ENCODE peak calls at places on chromosomes 2 and 18, in four cellular contexts. B is pancreas, Y is NCI-H460, J is activated T-helper 1 cell treated with Interleukin-2 at 50 U/mL for 16 hours. H is an unnamed sample.

GRCh38 chr2:168152902-168153301 is 94.5 kb downstream of the STK39 start:
- DNase-seq in J (no peak), B (no peak), Y (no peak), H (no peak)

GRCh38 chr2:86054539-86055082 is 51.1 kb downstream of the POLR1A start:
- DNase-seq in Y (no peak), B (peak; percentile 47), J (no peak), H (no peak)

GRCh38 chr2:105756435-105756834 is 11.7 kb downstream of the NCK2 start:
- DNase-seq in Y (no peak), B (no peak), J (no peak), H (no peak)

GRCh38 chr18:8797206-8797605 is 91.8 kb downstream of the MTCL1 start:
- DNase-seq in J (no peak), Y (no peak), B (no peak), H (no peak)

GRCh38 chr2:155021591-155021990 is 323.1 kb downstream of the KCNJ3 start:
- DNase-seq in J (no peak), Y (no peak), B (no peak), H (no peak)

GRCh38 chr2:226985227-226985946 is 149.5 kb downstream of the RHBDD1 start:
- DNase-seq in J (no peak), Y (peak; percentile 75), B (peak; percentile 40), H (peak; percentile 74)

GRCh38 chr2:179655627-179656026 is 205.8 kb downstream of the ZNF385B start:
- DNase-seq in B (no peak), J (no peak), Y (no peak), H (no peak)

GRCh38 chr2:160582481-160583161 is 89.0 kb upstream of the RBMS1 start:
- DNase-seq in B (no peak), Y (no peak), J (no peak), H (peak; percentile 51)

GRCh38 chr2:9165625-9166024 is 41.0 kb upstream of the ASAP2 start:
- DNase-seq in J (no peak), Y (no peak), B (no peak), H (no peak)

GRCh38 chr2:160837416-160837815 is 322.8 kb upstream of the TANK start:
- DNase-seq in J (no peak), B (no peak), Y (no peak), H (no peak)

GRCh38 chr18:8745355-8746014 is 40.1 kb downstream of the MTCL1 start:
- DNase-seq in J (no peak), B (no peak), Y (no peak), H (peak; percentile 60)

GRCh38 chr2:175726213-175726612 is 275.9 kb downstream of the LNPK start:
- DNase-seq in B (no peak), Y (no peak), J (no peak), H (peak; percentile 68)

H was measured in trophoblast cell.